ENCODE peak calls at places on chromosome 9, in seven cellular contexts. One of them, this sample, is unnamed.

GRCh38 chr9:72271617-72272478 is 93.2 kb downstream of the ZFAND5 start:
- DNase-seq in CD8-positive, alpha-beta T cell: peak; percentile 19
- DNase-seq in thyroid gland: peak; percentile 45
- DNase-seq in neural progenitor cell: peak; percentile 73
- DNase-seq in DND-41: peak; percentile 47
- DNase-seq in testis: peak; percentile 84
- DNase-seq in IMR-90: peak; percentile 55
- DNase-seq in this sample: peak; percentile 53

GRCh38 chr9:96874947-96875459 is 20.7 kb upstream of the ZNF782 start:
- DNase-seq in DND-41: no peak
- DNase-seq in neural progenitor cell: no peak
- DNase-seq in IMR-90: peak; percentile 59
- DNase-seq in testis: no peak
- DNase-seq in CD8-positive, alpha-beta T cell: no peak
- DNase-seq in thyroid gland: peak; percentile 58
- DNase-seq in this sample: no peak

GRCh38 chr9:95509851-95510529 is 6.8 kb downstream of the PTCH1 start:
- DNase-seq in CD8-positive, alpha-beta T cell: no peak
- DNase-seq in IMR-90: no peak
- DNase-seq in testis: peak; percentile 31
- DNase-seq in thyroid gland: peak; percentile 43
- DNase-seq in DND-41: no peak
- DNase-seq in neural progenitor cell: peak; percentile 49
- DNase-seq in this sample: peak; percentile 43

GRCh38 chr9:9122230-9122875 is 1322.8 kb upstream of the DMAC1 start:
- DNase-seq in thyroid gland: no peak
- DNase-seq in testis: no peak
- DNase-seq in CD8-positive, alpha-beta T cell: no peak
- DNase-seq in DND-41: no peak
- DNase-seq in IMR-90: no peak
- DNase-seq in neural progenitor cell: no peak
- DNase-seq in this sample: no peak

GRCh38 chr9:132596200-132596599 is 13.8 kb downstream of the BARHL1 start:
- DNase-seq in DND-41: no peak
- DNase-seq in thyroid gland: no peak
- DNase-seq in CD8-positive, alpha-beta T cell: no peak
- DNase-seq in testis: no peak
- DNase-seq in neural progenitor cell: no peak
- DNase-seq in IMR-90: no peak
- DNase-seq in this sample: no peak

GRCh38 chr9:100595391-100596199 is 17.7 kb downstream of the CAVIN4 start:
- DNase-seq in CD8-positive, alpha-beta T cell: no peak
- DNase-seq in IMR-90: peak; percentile 70
- DNase-seq in thyroid gland: peak; percentile 37
- DNase-seq in DND-41: peak; percentile 17
- DNase-seq in testis: peak; percentile 42
- DNase-seq in neural progenitor cell: peak; percentile 70
- DNase-seq in this sample: peak; percentile 45

GRCh38 chr9:21856301-21857094 is 54.1 kb downstream of the MTAP start:
- DNase-seq in IMR-90: peak; percentile 51
- DNase-seq in testis: no peak
- DNase-seq in thyroid gland: no peak
- DNase-seq in DND-41: no peak
- DNase-seq in CD8-positive, alpha-beta T cell: no peak
- DNase-seq in neural progenitor cell: no peak
- DNase-seq in this sample: no peak

GRCh38 chr9:71146511-71146910 is 25.1 kb upstream of the TRPM3 start:
- DNase-seq in DND-41: no peak
- DNase-seq in IMR-90: no peak
- DNase-seq in neural progenitor cell: no peak
- DNase-seq in testis: no peak
- DNase-seq in thyroid gland: no peak
- DNase-seq in CD8-positive, alpha-beta T cell: no peak
- DNase-seq in this sample: no peak

GRCh38 chr9:127801955-127802575 is 617 bp upstream of the FPGS start:
- DNase-seq in thyroid gland: no peak
- DNase-seq in CD8-positive, alpha-beta T cell: no peak
- DNase-seq in IMR-90: no peak
- DNase-seq in neural progenitor cell: no peak
- DNase-seq in DND-41: no peak
- DNase-seq in testis: no peak
- DNase-seq in this sample: no peak

GRCh38 chr9:113737414-113738271 is 138.5 kb upstream of the ZNF618 start:
- DNase-seq in DND-41: peak; percentile 24
- DNase-seq in thyroid gland: peak; percentile 59
- DNase-seq in CD8-positive, alpha-beta T cell: no peak
- DNase-seq in neural progenitor cell: peak; percentile 83
- DNase-seq in testis: peak; percentile 81
- DNase-seq in IMR-90: peak; percentile 51
- DNase-seq in this sample: peak; percentile 66

GRCh38 chr9:70488098-70488792 is 73.8 kb upstream of the KLF9 start:
- DNase-seq in IMR-90: peak; percentile 39
- DNase-seq in DND-41: no peak
- DNase-seq in thyroid gland: no peak
- DNase-seq in neural progenitor cell: no peak
- DNase-seq in CD8-positive, alpha-beta T cell: no peak
- DNase-seq in testis: no peak
- DNase-seq in this sample: no peak

DNA sequence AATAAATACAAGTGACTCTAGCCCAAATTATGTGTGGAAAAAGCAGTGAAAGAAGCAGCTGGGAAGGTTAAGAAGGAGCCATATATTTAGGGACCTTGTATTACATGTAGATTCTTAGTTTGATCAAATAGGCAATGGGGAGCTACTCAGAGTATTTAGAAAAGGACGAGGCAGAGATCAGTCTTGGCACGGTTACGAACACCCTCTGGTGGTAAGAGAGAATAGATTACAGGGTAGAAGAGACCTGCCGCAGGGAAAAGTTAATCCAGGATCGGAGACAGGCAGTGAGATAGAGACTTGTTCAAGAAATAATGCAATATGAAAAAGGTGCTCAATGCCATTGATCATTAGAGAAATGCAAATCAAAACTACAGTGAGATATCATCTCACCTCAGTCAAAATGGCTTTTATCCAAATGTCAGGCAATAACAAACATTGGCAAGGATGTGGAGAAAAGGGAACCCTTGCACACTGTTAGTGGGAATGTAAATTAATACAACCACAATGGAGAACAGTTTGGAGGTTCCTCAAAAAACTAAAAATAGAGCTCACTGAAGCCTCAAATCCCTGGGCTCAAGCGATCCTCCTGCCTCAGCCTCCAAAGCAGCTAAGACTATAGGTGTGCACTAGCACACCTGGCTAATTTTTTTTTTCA is 12.0 kb downstream of the INIP start:
- DNase-seq in testis: peak; percentile 78
- DNase-seq in thyroid gland: peak; percentile 35
- DNase-seq in DND-41: no peak
- DNase-seq in IMR-90: peak; percentile 36
- DNase-seq in neural progenitor cell: peak; percentile 70
- DNase-seq in CD8-positive, alpha-beta T cell: no peak
- DNase-seq in this sample: peak; percentile 28
- TF ChIP-seq CTCF in testis: peak; percentile 50
- TF ChIP-seq CTCF in thyroid gland: no peak
- TF ChIP-seq CTCF in DND-41: peak; percentile 11
- TF ChIP-seq CTCF in IMR-90: peak; percentile 31
- TF ChIP-seq CTCF in neural progenitor cell: peak; percentile 65
- TF ChIP-seq CTCF in CD8-positive, alpha-beta T cell: no peak
- TF ChIP-seq CTCF in this sample: peak; percentile 55

DNA sequence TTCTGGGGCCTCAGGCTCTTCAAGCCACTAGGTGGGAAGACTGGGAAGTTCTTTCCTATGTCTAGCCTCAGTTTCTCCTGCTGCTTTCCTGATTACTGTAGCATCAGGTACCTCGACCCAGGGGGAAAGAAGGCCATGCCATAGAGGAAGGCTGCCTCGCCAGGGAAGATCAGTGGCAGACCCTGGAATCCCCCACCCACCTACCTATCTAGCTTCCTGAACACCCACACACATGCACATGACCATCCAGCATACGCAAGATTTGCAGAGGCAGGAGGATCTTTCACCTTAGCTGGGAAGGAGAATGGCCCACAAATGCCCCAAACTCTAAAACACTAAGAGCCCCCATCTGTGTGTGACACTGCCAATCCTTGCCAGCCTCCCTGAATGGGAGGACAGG is 8.0 kb downstream of the NR5A1 start:
- DNase-seq in neural progenitor cell: no peak
- DNase-seq in IMR-90: no peak
- DNase-seq in DND-41: no peak
- DNase-seq in testis: no peak
- DNase-seq in CD8-positive, alpha-beta T cell: no peak
- DNase-seq in thyroid gland: no peak
- DNase-seq in this sample: no peak
- H3K27me3 ChIP-seq in neural progenitor cell: peaks cover 50% of the 10 kb centered on the region
- H3K27me3 ChIP-seq in IMR-90: peaks cover 93% of the 10 kb centered on the region
- H3K27me3 ChIP-seq in DND-41: no peaks in the 10 kb centered on the region
- H3K27me3 ChIP-seq in testis: no peaks in the 10 kb centered on the region
- H3K27me3 ChIP-seq in CD8-positive, alpha-beta T cell: peaks cover 13% of the 10 kb centered on the region
- H3K27me3 ChIP-seq in thyroid gland: peaks cover 23% of the 10 kb centered on the region
- H3K27me3 ChIP-seq in this sample: peaks cover 30% of the 10 kb centered on the region

GRCh38 chr9:120787906-120788305 is 5.3 kb downstream of the FBXW2 start:
- DNase-seq in DND-41: no peak
- DNase-seq in IMR-90: no peak
- DNase-seq in testis: no peak
- DNase-seq in neural progenitor cell: no peak
- DNase-seq in thyroid gland: no peak
- DNase-seq in CD8-positive, alpha-beta T cell: no peak
- DNase-seq in this sample: no peak
- H3K4me1 ChIP-seq in DND-41: peaks cover 34% of the 10 kb centered on the region
- H3K4me1 ChIP-seq in IMR-90: peaks cover 4% of the 10 kb centered on the region
- H3K4me1 ChIP-seq in testis: peaks cover 8% of the 10 kb centered on the region
- H3K4me1 ChIP-seq in neural progenitor cell: peaks cover 9% of the 10 kb centered on the region
- H3K4me1 ChIP-seq in thyroid gland: peaks cover 10% of the 10 kb centered on the region
- H3K4me1 ChIP-seq in CD8-positive, alpha-beta T cell: peaks cover 28% of the 10 kb centered on the region
- H3K4me1 ChIP-seq in this sample: no peaks in the 10 kb centered on the region

GRCh38 chr9:17005085-17005484 is 129.8 kb upstream of the CNTLN start:
- DNase-seq in CD8-positive, alpha-beta T cell: no peak
- DNase-seq in IMR-90: peak; percentile 81
- DNase-seq in DND-41: no peak
- DNase-seq in testis: peak; percentile 61
- DNase-seq in neural progenitor cell: no peak
- DNase-seq in thyroid gland: peak; percentile 37
- DNase-seq in this sample: peak; percentile 47
- TF ChIP-seq CTCF in CD8-positive, alpha-beta T cell: no peak
- TF ChIP-seq CTCF in IMR-90: no peak
- TF ChIP-seq CTCF in DND-41: no peak
- TF ChIP-seq CTCF in testis: no peak
- TF ChIP-seq CTCF in neural progenitor cell: no peak
- TF ChIP-seq CTCF in thyroid gland: no peak
- TF ChIP-seq CTCF in this sample: no peak

GRCh38 chr9:37029776-37030590 is 4.1 kb downstream of the PAX5 start:
- DNase-seq in DND-41: no peak
- DNase-seq in neural progenitor cell: peak; percentile 57
- DNase-seq in IMR-90: no peak
- DNase-seq in CD8-positive, alpha-beta T cell: no peak
- DNase-seq in testis: no peak
- DNase-seq in thyroid gland: no peak
- DNase-seq in this sample: no peak
- H3K27me3 ChIP-seq in DND-41: peaks cover 2% of the 10 kb centered on the region
- H3K27me3 ChIP-seq in neural progenitor cell: peaks cover 100% of the 10 kb centered on the region
- H3K27me3 ChIP-seq in IMR-90: peaks cover 97% of the 10 kb centered on the region
- H3K27me3 ChIP-seq in CD8-positive, alpha-beta T cell: peaks cover 74% of the 10 kb centered on the region
- H3K27me3 ChIP-seq in testis: peaks cover 5% of the 10 kb centered on the region
- H3K27me3 ChIP-seq in thyroid gland: peaks cover 74% of the 10 kb centered on the region
- H3K27me3 ChIP-seq in this sample: no peaks in the 10 kb centered on the region

DNA sequence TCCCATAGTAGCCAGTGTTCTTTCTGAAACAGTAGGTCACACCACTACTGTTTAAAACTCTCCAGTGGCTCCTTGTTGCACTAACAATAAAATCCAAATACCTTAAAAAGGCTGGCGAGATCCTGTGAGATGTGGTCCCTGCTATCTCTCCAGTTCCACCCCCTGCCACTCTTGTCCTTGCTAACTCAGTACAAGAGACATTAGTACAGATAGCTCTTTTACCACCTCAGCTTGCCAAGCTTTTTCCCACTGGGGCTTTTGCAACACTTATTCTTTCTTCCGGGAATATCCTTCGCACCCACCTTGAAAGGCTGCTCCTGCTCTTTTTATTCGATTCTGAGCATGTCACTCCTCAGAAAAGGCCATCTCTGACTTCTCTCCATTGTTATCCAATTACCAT is 14.9 kb downstream of the NIPSNAP3B start:
- DNase-seq in CD8-positive, alpha-beta T cell: no peak
- DNase-seq in testis: no peak
- DNase-seq in neural progenitor cell: no peak
- DNase-seq in DND-41: no peak
- DNase-seq in thyroid gland: no peak
- DNase-seq in IMR-90: no peak
- DNase-seq in this sample: no peak
- H3K4me1 ChIP-seq in CD8-positive, alpha-beta T cell: no peaks in the 10 kb centered on the region
- H3K4me1 ChIP-seq in testis: peaks cover 7% of the 10 kb centered on the region
- H3K4me1 ChIP-seq in neural progenitor cell: no peaks in the 10 kb centered on the region
- H3K4me1 ChIP-seq in DND-41: no peaks in the 10 kb centered on the region
- H3K4me1 ChIP-seq in thyroid gland: no peaks in the 10 kb centered on the region
- H3K4me1 ChIP-seq in IMR-90: no peaks in the 10 kb centered on the region
- H3K4me1 ChIP-seq in this sample: no peaks in the 10 kb centered on the region

DNA sequence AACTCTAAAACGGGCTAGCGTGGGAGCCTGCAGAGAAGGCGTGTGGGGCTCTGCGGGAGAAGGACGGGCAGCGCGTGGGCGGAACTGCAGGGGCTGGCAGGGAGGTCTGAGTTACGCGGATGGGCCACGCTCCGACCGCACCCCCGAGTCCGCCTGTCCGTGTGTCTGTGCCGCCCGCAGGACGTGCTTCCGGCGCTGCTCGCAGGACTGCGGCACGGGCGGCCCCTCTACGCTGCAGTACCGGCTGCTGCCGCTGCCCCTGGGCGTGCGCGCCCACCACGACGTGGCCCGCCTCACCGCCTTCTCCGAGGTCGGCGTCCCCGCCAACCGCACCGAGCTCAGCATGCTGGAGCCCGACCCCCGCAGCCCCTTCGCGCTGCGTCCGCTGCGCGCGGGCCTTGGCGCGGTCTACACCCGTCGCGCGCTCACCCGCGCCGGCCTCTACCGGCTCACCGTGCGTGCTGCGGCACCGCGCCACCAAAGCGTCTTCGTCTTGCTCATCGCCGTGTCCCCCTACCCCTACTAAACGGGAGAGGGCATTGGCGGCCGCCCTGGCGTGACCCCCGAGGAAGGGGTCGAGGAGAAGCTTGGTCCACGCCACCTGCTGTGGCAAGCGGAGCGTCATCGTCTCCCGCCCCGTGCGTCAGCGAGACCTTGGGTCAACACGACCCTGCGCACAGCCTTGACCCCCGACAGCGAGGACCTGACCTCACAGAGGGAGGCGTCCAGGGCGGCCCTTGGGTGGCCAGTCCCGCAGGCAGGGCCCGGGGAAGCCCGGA is 11.4 kb upstream of the ASS1 start:
- DNase-seq in neural progenitor cell: peak; percentile 91
- DNase-seq in DND-41: no peak
- DNase-seq in CD8-positive, alpha-beta T cell: peak; percentile 8
- DNase-seq in thyroid gland: peak; percentile 61
- DNase-seq in IMR-90: peak; percentile 39
- DNase-seq in testis: peak; percentile 61
- DNase-seq in this sample: peak; percentile 89
- TF ChIP-seq CTCF in neural progenitor cell: peak; percentile 66
- TF ChIP-seq CTCF in DND-41: no peak
- TF ChIP-seq CTCF in CD8-positive, alpha-beta T cell: peak; percentile 53
- TF ChIP-seq CTCF in thyroid gland: peak; percentile 74
- TF ChIP-seq CTCF in IMR-90: peak; percentile 53
- TF ChIP-seq CTCF in testis: peak; percentile 57
- TF ChIP-seq CTCF in this sample: peak; percentile 44

GRCh38 chr9:136024286-136024685 is 63.1 kb upstream of the UBAC1 start:
- DNase-seq in thyroid gland: no peak
- DNase-seq in IMR-90: no peak
- DNase-seq in neural progenitor cell: no peak
- DNase-seq in CD8-positive, alpha-beta T cell: no peak
- DNase-seq in testis: no peak
- DNase-seq in DND-41: no peak
- DNase-seq in this sample: no peak
- H3K27me3 ChIP-seq in thyroid gland: no peaks in the 10 kb centered on the region
- H3K27me3 ChIP-seq in IMR-90: no peaks in the 10 kb centered on the region
- H3K27me3 ChIP-seq in neural progenitor cell: no peaks in the 10 kb centered on the region
- H3K27me3 ChIP-seq in CD8-positive, alpha-beta T cell: no peaks in the 10 kb centered on the region
- H3K27me3 ChIP-seq in testis: no peaks in the 10 kb centered on the region
- H3K27me3 ChIP-seq in DND-41: no peaks in the 10 kb centered on the region
- H3K27me3 ChIP-seq in this sample: no peaks in the 10 kb centered on the region